ENCODE peak calls at places on chromosomes 6 and 20, in five cellular contexts. S is tibial artery; O is GM06990; F is tibial nerve; R is activated CD8-positive, alpha-beta T cell treated with anti-CD3 and anti-CD28 coated beads for 36 hours. K is an unnamed sample.

GRCh38 chr6:74631558-74631957 is 574.3 kb downstream of the COL12A1 start:
- DNase-seq in O (no peak), S (no peak), R (no peak), F (no peak), K (no peak)

GRCh38 chr6:87333591-87334181 is 4.6 kb upstream of the GJB7 start:
- DNase-seq in S (no peak), R (peak; percentile 13), F (no peak), O (no peak), K (no peak)

GRCh38 chr20:18039063-18039462 is 18.7 kb downstream of the OVOL2 start:
- DNase-seq in S (no peak), O (no peak), F (no peak), R (no peak), K (no peak)

GRCh38 chr6:75437451-75438185 is 56.0 kb downstream of the FILIP1 start:
- DNase-seq in F (no peak), R (no peak), O (no peak), S (peak; percentile 64), K (no peak)

GRCh38 chr20:57428611-57429496 is 37.7 kb downstream of the RBM38 start:
- DNase-seq in F (no peak), R (no peak), S (no peak), O (no peak), K (peak; percentile 77)

GRCh38 chr6:84280030-84280429 is 52.6 kb upstream of the CEP162 start:
- DNase-seq in O (no peak), R (no peak), F (no peak), S (no peak), K (no peak)

GRCh38 chr6:43836507-43836906 is 66.5 kb downstream of the VEGFA start:
- DNase-seq in R (no peak), S (no peak), O (no peak), F (no peak), K (no peak)

GRCh38 chr20:47576516-47577033 is 74.9 kb downstream of the NCOA3 start:
- DNase-seq in S (peak; percentile 57), R (peak; percentile 6), F (no peak), O (peak; percentile 29), K (no peak)

GRCh38 chr6:161921602-161922400 is 647.9 kb upstream of the AGPAT4 start:
- DNase-seq in F (no peak), S (no peak), R (no peak), O (no peak), K (no peak)

GRCh38 chr6:148406579-148407371 is 64.1 kb downstream of the SASH1 start:
- DNase-seq in F (no peak), S (no peak), R (no peak), O (no peak), K (no peak)

GRCh38 chr20:10447028-10447427 is 11.9 kb downstream of the SLX4IP start:
- DNase-seq in F (no peak), O (peak; percentile 47), R (peak; percentile 80), S (no peak), K (no peak)

GRCh38 chr20:2816583-2817340 is 598 bp downstream of the TMEM239 start:
- DNase-seq in S (no peak), O (no peak), R (peak; percentile 45), F (no peak), K (peak; percentile 59)

GRCh38 chr6:106167105-106167814 is 81.1 kb downstream of the PRDM1 start:
- DNase-seq in F (no peak), R (no peak), S (no peak), O (peak; percentile 80), K (no peak)

GRCh38 chr6:152136449-152136825 is 329.0 kb downstream of the ESR1 start:
- DNase-seq in R (no peak), S (no peak), O (no peak), F (no peak), K (no peak)

GRCh38 chr20:40986774-40987173 is 41.8 kb upstream of the TOP1 start:
- DNase-seq in O (peak; percentile 47), R (no peak), S (no peak), F (no peak), K (no peak)

GRCh38 chr6:2850480-2851150 is 9.0 kb upstream of the SERPINB1 start:
- DNase-seq in R (no peak), S (no peak), O (no peak), F (no peak), K (peak; percentile 68)

GRCh38 chr20:43409041-43409913 is 48.4 kb upstream of the SRSF6 start:
- DNase-seq in F (no peak), O (no peak), R (peak; percentile 9), S (no peak), K (no peak)

GRCh38 chr6:23013776-23014175 is 444.4 kb downstream of the HDGFL1 start:
- DNase-seq in R (no peak), F (no peak), S (no peak), O (no peak), K (no peak)

GRCh38 chr6:18119236-18119635 is 3.2 kb downstream of the NHLRC1 start:
- DNase-seq in S (no peak), O (no peak), F (no peak), R (no peak), K (no peak)

GRCh38 chr20:47357296-47358051 is 975 bp upstream of the ZMYND8 start:
- DNase-seq in S (peak; percentile 74), R (peak; percentile 81), O (peak; percentile 89), F (peak; percentile 46), K (peak; percentile 19)

GRCh38 chr6:116695398-116695797 is 14.4 kb downstream of the KPNA5 start:
- DNase-seq in R (no peak), F (no peak), S (no peak), O (peak; percentile 20), K (no peak)

GRCh38 chr20:60228255-60228654 is 270.0 kb downstream of the CDH26 start:
- DNase-seq in O (no peak), R (no peak), F (no peak), S (no peak), K (no peak)

GRCh38 chr6:126182650-126183311 is 157.1 kb upstream of the CENPW start:
- DNase-seq in S (no peak), F (no peak), O (peak; percentile 14), R (no peak), K (no peak)

GRCh38 chr6:73263570-73263909 is 544 bp upstream of the KHDC1 start:
- DNase-seq in F (no peak), R (peak; percentile 9), O (no peak), S (no peak), K (no peak)

GRCh38 chr6:122180132-122180531 is 219.3 kb upstream of the HSF2 start:
- DNase-seq in S (no peak), O (no peak), F (no peak), R (no peak), K (no peak)
- TF ChIP-seq CTCF in S (no peak), O (no peak), F (no peak), R (no peak), K (peak; percentile 13)

DNA sequence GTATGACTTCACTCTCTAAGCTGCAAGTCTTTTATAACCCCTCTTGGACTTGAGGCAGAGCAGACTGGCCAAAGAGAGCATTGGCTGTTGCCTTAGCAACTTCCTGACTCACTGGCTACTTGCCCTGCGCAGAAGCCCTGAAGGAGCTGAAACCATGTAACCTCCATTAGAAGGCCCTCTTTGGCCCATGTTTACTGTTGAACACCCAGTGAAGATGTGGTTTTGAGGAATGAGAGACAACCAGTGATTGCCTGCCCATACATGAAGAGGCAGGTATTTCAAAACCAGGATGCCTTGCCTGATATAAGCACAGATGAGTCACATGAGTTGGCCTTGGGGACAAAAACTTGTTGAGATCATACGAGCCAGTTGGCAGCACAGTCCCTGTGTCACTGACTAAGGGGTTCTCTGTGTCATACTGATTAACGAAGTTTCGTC is 182.5 kb downstream of the EDN1 start:
- DNase-seq in R (no peak), O (no peak), S (peak; percentile 92), F (no peak), K (peak; percentile 94)
- TF ChIP-seq CTCF in R (no peak), O (no peak), S (no peak), F (no peak), K (no peak)

GRCh38 chr6:30789606-30790005 is 45.3 kb upstream of the IER3 start:
- DNase-seq in F (no peak), S (no peak), O (no peak), R (no peak), K (no peak)

GRCh38 chr6:30795549-30796293 is 51.4 kb upstream of the IER3 start:
- DNase-seq in S (no peak), F (no peak), R (no peak), O (no peak), K (no peak)

GRCh38 chr6:30798501-30798900 is 54.2 kb upstream of the IER3 start:
- DNase-seq in F (no peak), O (no peak), S (no peak), R (no peak), K (no peak)

GRCh38 chr6:30790734-30791383 is 46.5 kb upstream of the IER3 start:
- DNase-seq in R (no peak), O (no peak), S (no peak), F (no peak), K (no peak)

GRCh38 chr6:30793521-30794194 is 49.3 kb upstream of the IER3 start:
- DNase-seq in S (no peak), R (no peak), F (no peak), O (peak; percentile 34), K (no peak)
- TF ChIP-seq CTCF in S (no peak), R (no peak), F (no peak), O (no peak), K (no peak)

GRCh38 chr6:24284006-24284405 is 73.9 kb downstream of the DCDC2 start:
- DNase-seq in O (no peak), S (no peak), F (no peak), R (no peak), K (no peak)

GRCh38 chr6:24287239-24287638 is 70.6 kb downstream of the DCDC2 start:
- DNase-seq in R (no peak), O (no peak), F (no peak), S (no peak), K (no peak)

DNA sequence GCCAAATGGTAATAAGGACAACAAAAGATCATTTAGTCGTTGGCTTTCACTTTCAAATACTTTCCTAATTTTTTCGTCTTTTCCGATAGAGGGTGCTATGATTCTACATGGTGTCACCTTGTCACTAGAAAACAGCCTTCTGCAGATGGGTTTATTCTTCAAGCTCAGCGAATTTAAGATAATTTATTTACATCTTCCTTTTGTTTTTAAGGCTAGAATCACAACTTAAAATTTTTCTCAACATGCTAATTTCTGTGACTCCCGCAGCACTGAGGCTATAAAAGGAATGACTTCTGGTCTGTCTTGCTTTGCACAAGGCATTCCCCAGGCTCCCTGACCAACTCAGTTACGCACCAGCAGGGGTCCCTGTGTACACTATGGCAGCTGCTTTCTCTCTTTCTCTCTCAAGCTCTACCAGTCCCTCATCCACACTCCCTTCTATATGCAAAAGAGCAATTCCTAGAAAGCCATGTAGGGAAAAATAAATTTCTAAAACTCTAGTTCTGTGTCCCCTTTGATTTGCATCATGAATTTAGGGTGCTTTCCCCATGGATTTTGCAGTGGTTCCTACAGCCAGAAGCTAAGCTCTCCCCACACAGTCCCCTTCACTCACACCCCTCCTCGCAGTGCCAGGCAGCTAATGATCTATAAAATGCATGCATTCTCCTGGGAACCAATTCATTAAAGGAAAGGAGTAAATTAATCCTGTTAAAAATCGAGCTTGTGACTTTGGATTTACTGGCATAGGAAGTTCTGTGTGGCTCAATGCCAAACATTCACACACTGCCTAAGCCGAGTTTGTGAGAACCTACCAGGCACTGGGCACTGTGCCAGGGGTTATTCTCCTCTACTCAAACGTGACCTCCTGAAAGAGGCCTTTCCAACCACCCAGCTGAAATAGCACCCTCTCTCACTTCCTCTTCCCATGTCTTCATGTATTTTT is 74.5 kb downstream of the DCDC2 start:
- DNase-seq in R (peak; percentile 60), S (peak; percentile 80), O (peak; percentile 28), F (peak; percentile 31), K (peak; percentile 71)
- TF ChIP-seq CTCF in R (peak; percentile 67), S (peak; percentile 28), O (peak; percentile 60), F (peak; percentile 51), K (peak; percentile 44)

GRCh38 chr6:21019614-21020013 is 485.4 kb downstream of the CDKAL1 start:
- DNase-seq in R (no peak), O (no peak), F (no peak), S (no peak), K (no peak)
- TF ChIP-seq CTCF in R (no peak), O (peak; percentile 29), F (no peak), S (no peak), K (no peak)

K was measured in ascending aorta.